ENCODE peak calls at places on chromosomes 2 and 18, in ten cellular contexts. One of them, this sample, is unnamed.

GRCh38 chr2:55879976-55880375 is 43.6 kb downstream of the EFEMP1 start:
- DNase-seq in G401: no peak
- DNase-seq in PC-9: no peak
- DNase-seq in neural crest cell: no peak
- DNase-seq in stimulated activated naive CD8-positive, alpha-beta T cell treated with anti-CD3 and anti-CD28 coated beads, Interleukin-15, amount 100 ng/mL, for 72 hours: no peak
- DNase-seq in CD4-positive, alpha-beta T cell: no peak
- DNase-seq in iris pigment epithelial cell: peak
- DNase-seq in EL: no peak
- DNase-seq in stimulated activated CD4-positive, alpha-beta T cell treated with anti-CD3 and anti-CD28 coated beads, Interleukin-15, amount 100 ng/mL, for 1 hour: no peak
- DNase-seq in HAP-1: no peak
- DNase-seq in this sample: no peak

GRCh38 chr2:1988049-1988448 is 243.7 kb upstream of the PXDN start:
- DNase-seq in PC-9: no peak
- DNase-seq in G401: no peak
- DNase-seq in CD4-positive, alpha-beta T cell: no peak
- DNase-seq in stimulated activated CD4-positive, alpha-beta T cell treated with anti-CD3 and anti-CD28 coated beads, Interleukin-15, amount 100 ng/mL, for 1 hour: no peak
- DNase-seq in EL: no peak
- DNase-seq in HAP-1: no peak
- DNase-seq in neural crest cell: no peak
- DNase-seq in stimulated activated naive CD8-positive, alpha-beta T cell treated with anti-CD3 and anti-CD28 coated beads, Interleukin-15, amount 100 ng/mL, for 72 hours: no peak
- DNase-seq in iris pigment epithelial cell: no peak
- DNase-seq in this sample: no peak

GRCh38 chr18:62524443-62525200 is 1.8 kb downstream of the ZCCHC2 start:
- DNase-seq in stimulated activated naive CD8-positive, alpha-beta T cell treated with anti-CD3 and anti-CD28 coated beads, Interleukin-15, amount 100 ng/mL, for 72 hours: peak
- DNase-seq in HAP-1: peak
- DNase-seq in neural crest cell: peak
- DNase-seq in EL: peak
- DNase-seq in G401: peak
- DNase-seq in stimulated activated CD4-positive, alpha-beta T cell treated with anti-CD3 and anti-CD28 coated beads, Interleukin-15, amount 100 ng/mL, for 1 hour: peak
- DNase-seq in PC-9: peak
- DNase-seq in iris pigment epithelial cell: peak
- DNase-seq in CD4-positive, alpha-beta T cell: peak
- DNase-seq in this sample: peak

GRCh38 chr2:124668161-124668560 is 643.1 kb downstream of the CNTNAP5 start:
- DNase-seq in CD4-positive, alpha-beta T cell: no peak
- DNase-seq in G401: no peak
- DNase-seq in PC-9: no peak
- DNase-seq in EL: peak
- DNase-seq in neural crest cell: no peak
- DNase-seq in HAP-1: no peak
- DNase-seq in stimulated activated CD4-positive, alpha-beta T cell treated with anti-CD3 and anti-CD28 coated beads, Interleukin-15, amount 100 ng/mL, for 1 hour: no peak
- DNase-seq in stimulated activated naive CD8-positive, alpha-beta T cell treated with anti-CD3 and anti-CD28 coated beads, Interleukin-15, amount 100 ng/mL, for 72 hours: no peak
- DNase-seq in iris pigment epithelial cell: no peak
- DNase-seq in this sample: no peak

GRCh38 chr2:62812921-62813825 is 107.7 kb downstream of the EHBP1 start:
- DNase-seq in EL: no peak
- DNase-seq in G401: no peak
- DNase-seq in stimulated activated CD4-positive, alpha-beta T cell treated with anti-CD3 and anti-CD28 coated beads, Interleukin-15, amount 100 ng/mL, for 1 hour: no peak
- DNase-seq in stimulated activated naive CD8-positive, alpha-beta T cell treated with anti-CD3 and anti-CD28 coated beads, Interleukin-15, amount 100 ng/mL, for 72 hours: no peak
- DNase-seq in PC-9: no peak
- DNase-seq in CD4-positive, alpha-beta T cell: no peak
- DNase-seq in HAP-1: no peak
- DNase-seq in iris pigment epithelial cell: no peak
- DNase-seq in neural crest cell: no peak
- DNase-seq in this sample: no peak

GRCh38 chr2:65231121-65231520 is 3.5 kb downstream of the ACTR2 start:
- DNase-seq in stimulated activated CD4-positive, alpha-beta T cell treated with anti-CD3 and anti-CD28 coated beads, Interleukin-15, amount 100 ng/mL, for 1 hour: no peak
- DNase-seq in stimulated activated naive CD8-positive, alpha-beta T cell treated with anti-CD3 and anti-CD28 coated beads, Interleukin-15, amount 100 ng/mL, for 72 hours: no peak
- DNase-seq in HAP-1: no peak
- DNase-seq in iris pigment epithelial cell: peak
- DNase-seq in G401: no peak
- DNase-seq in CD4-positive, alpha-beta T cell: no peak
- DNase-seq in neural crest cell: no peak
- DNase-seq in EL: peak
- DNase-seq in PC-9: no peak
- DNase-seq in this sample: no peak

GRCh38 chr18:75679347-75679746 is 251.8 kb upstream of the SMIM21 start:
- DNase-seq in EL: no peak
- DNase-seq in PC-9: no peak
- DNase-seq in neural crest cell: no peak
- DNase-seq in stimulated activated naive CD8-positive, alpha-beta T cell treated with anti-CD3 and anti-CD28 coated beads, Interleukin-15, amount 100 ng/mL, for 72 hours: no peak
- DNase-seq in iris pigment epithelial cell: no peak
- DNase-seq in G401: no peak
- DNase-seq in CD4-positive, alpha-beta T cell: no peak
- DNase-seq in HAP-1: no peak
- DNase-seq in stimulated activated CD4-positive, alpha-beta T cell treated with anti-CD3 and anti-CD28 coated beads, Interleukin-15, amount 100 ng/mL, for 1 hour: no peak
- DNase-seq in this sample: no peak

GRCh38 chr2:7694066-7695000 is 777.1 kb downstream of the RNF144A start:
- DNase-seq in stimulated activated naive CD8-positive, alpha-beta T cell treated with anti-CD3 and anti-CD28 coated beads, Interleukin-15, amount 100 ng/mL, for 72 hours: peak
- DNase-seq in PC-9: no peak
- DNase-seq in EL: no peak
- DNase-seq in G401: no peak
- DNase-seq in iris pigment epithelial cell: no peak
- DNase-seq in neural crest cell: no peak
- DNase-seq in stimulated activated CD4-positive, alpha-beta T cell treated with anti-CD3 and anti-CD28 coated beads, Interleukin-15, amount 100 ng/mL, for 1 hour: no peak
- DNase-seq in CD4-positive, alpha-beta T cell: no peak
- DNase-seq in HAP-1: no peak
- DNase-seq in this sample: no peak

GRCh38 chr18:58952871-58953270 is 88.2 kb downstream of the ZNF532 start:
- DNase-seq in PC-9: no peak
- DNase-seq in G401: no peak
- DNase-seq in EL: peak
- DNase-seq in CD4-positive, alpha-beta T cell: no peak
- DNase-seq in stimulated activated CD4-positive, alpha-beta T cell treated with anti-CD3 and anti-CD28 coated beads, Interleukin-15, amount 100 ng/mL, for 1 hour: no peak
- DNase-seq in HAP-1: no peak
- DNase-seq in neural crest cell: no peak
- DNase-seq in stimulated activated naive CD8-positive, alpha-beta T cell treated with anti-CD3 and anti-CD28 coated beads, Interleukin-15, amount 100 ng/mL, for 72 hours: no peak
- DNase-seq in iris pigment epithelial cell: no peak
- DNase-seq in this sample: no peak

GRCh38 chr2:206764673-206765241 is 371 bp downstream of the MDH1B start:
- DNase-seq in G401: no peak
- DNase-seq in stimulated activated CD4-positive, alpha-beta T cell treated with anti-CD3 and anti-CD28 coated beads, Interleukin-15, amount 100 ng/mL, for 1 hour: no peak
- DNase-seq in CD4-positive, alpha-beta T cell: no peak
- DNase-seq in EL: no peak
- DNase-seq in neural crest cell: no peak
- DNase-seq in PC-9: no peak
- DNase-seq in iris pigment epithelial cell: no peak
- DNase-seq in stimulated activated naive CD8-positive, alpha-beta T cell treated with anti-CD3 and anti-CD28 coated beads, Interleukin-15, amount 100 ng/mL, for 72 hours: no peak
- DNase-seq in HAP-1: no peak
- DNase-seq in this sample: peak

GRCh38 chr18:61502472-61502871 is 169.2 kb downstream of the CDH20 start:
- DNase-seq in stimulated activated naive CD8-positive, alpha-beta T cell treated with anti-CD3 and anti-CD28 coated beads, Interleukin-15, amount 100 ng/mL, for 72 hours: no peak
- DNase-seq in iris pigment epithelial cell: peak
- DNase-seq in stimulated activated CD4-positive, alpha-beta T cell treated with anti-CD3 and anti-CD28 coated beads, Interleukin-15, amount 100 ng/mL, for 1 hour: no peak
- DNase-seq in PC-9: peak
- DNase-seq in HAP-1: peak
- DNase-seq in CD4-positive, alpha-beta T cell: no peak
- DNase-seq in EL: peak
- DNase-seq in neural crest cell: peak
- DNase-seq in G401: peak
- DNase-seq in this sample: peak

GRCh38 chr2:220120004-220120403 is 492.6 kb downstream of the SLC4A3 start:
- DNase-seq in G401: no peak
- DNase-seq in stimulated activated CD4-positive, alpha-beta T cell treated with anti-CD3 and anti-CD28 coated beads, Interleukin-15, amount 100 ng/mL, for 1 hour: no peak
- DNase-seq in PC-9: no peak
- DNase-seq in EL: no peak
- DNase-seq in stimulated activated naive CD8-positive, alpha-beta T cell treated with anti-CD3 and anti-CD28 coated beads, Interleukin-15, amount 100 ng/mL, for 72 hours: no peak
- DNase-seq in HAP-1: no peak
- DNase-seq in iris pigment epithelial cell: no peak
- DNase-seq in CD4-positive, alpha-beta T cell: no peak
- DNase-seq in neural crest cell: no peak
- DNase-seq in this sample: no peak

GRCh38 chr2:65655000-65655399 is 222.6 kb upstream of the SPRED2 start:
- DNase-seq in G401: no peak
- DNase-seq in iris pigment epithelial cell: no peak
- DNase-seq in EL: no peak
- DNase-seq in neural crest cell: no peak
- DNase-seq in HAP-1: no peak
- DNase-seq in CD4-positive, alpha-beta T cell: no peak
- DNase-seq in stimulated activated naive CD8-positive, alpha-beta T cell treated with anti-CD3 and anti-CD28 coated beads, Interleukin-15, amount 100 ng/mL, for 72 hours: no peak
- DNase-seq in PC-9: no peak
- DNase-seq in stimulated activated CD4-positive, alpha-beta T cell treated with anti-CD3 and anti-CD28 coated beads, Interleukin-15, amount 100 ng/mL, for 1 hour: no peak
- DNase-seq in this sample: no peak

GRCh38 chr2:16383411-16383810 is 282.2 kb downstream of the CYRIA start:
- DNase-seq in stimulated activated CD4-positive, alpha-beta T cell treated with anti-CD3 and anti-CD28 coated beads, Interleukin-15, amount 100 ng/mL, for 1 hour: no peak
- DNase-seq in G401: no peak
- DNase-seq in stimulated activated naive CD8-positive, alpha-beta T cell treated with anti-CD3 and anti-CD28 coated beads, Interleukin-15, amount 100 ng/mL, for 72 hours: no peak
- DNase-seq in CD4-positive, alpha-beta T cell: no peak
- DNase-seq in PC-9: no peak
- DNase-seq in HAP-1: no peak
- DNase-seq in iris pigment epithelial cell: no peak
- DNase-seq in EL: no peak
- DNase-seq in neural crest cell: no peak
- DNase-seq in this sample: no peak

GRCh38 chr2:60602828-60603532 is 49.5 kb upstream of the BCL11A start:
- DNase-seq in G401: no peak
- DNase-seq in stimulated activated naive CD8-positive, alpha-beta T cell treated with anti-CD3 and anti-CD28 coated beads, Interleukin-15, amount 100 ng/mL, for 72 hours: no peak
- DNase-seq in EL: no peak
- DNase-seq in iris pigment epithelial cell: no peak
- DNase-seq in HAP-1: no peak
- DNase-seq in PC-9: no peak
- DNase-seq in neural crest cell: no peak
- DNase-seq in stimulated activated CD4-positive, alpha-beta T cell treated with anti-CD3 and anti-CD28 coated beads, Interleukin-15, amount 100 ng/mL, for 1 hour: no peak
- DNase-seq in CD4-positive, alpha-beta T cell: no peak
- DNase-seq in this sample: no peak

GRCh38 chr18:68922392-68922791 is 124.5 kb downstream of the CCDC102B start:
- DNase-seq in EL: no peak
- DNase-seq in G401: no peak
- DNase-seq in stimulated activated naive CD8-positive, alpha-beta T cell treated with anti-CD3 and anti-CD28 coated beads, Interleukin-15, amount 100 ng/mL, for 72 hours: no peak
- DNase-seq in stimulated activated CD4-positive, alpha-beta T cell treated with anti-CD3 and anti-CD28 coated beads, Interleukin-15, amount 100 ng/mL, for 1 hour: no peak
- DNase-seq in neural crest cell: no peak
- DNase-seq in CD4-positive, alpha-beta T cell: no peak
- DNase-seq in PC-9: no peak
- DNase-seq in iris pigment epithelial cell: no peak
- DNase-seq in HAP-1: no peak
- DNase-seq in this sample: no peak

GRCh38 chr18:52348209-52348608 is 8.2 kb downstream of the DCC start:
- DNase-seq in stimulated activated CD4-positive, alpha-beta T cell treated with anti-CD3 and anti-CD28 coated beads, Interleukin-15, amount 100 ng/mL, for 1 hour: no peak
- DNase-seq in neural crest cell: no peak
- DNase-seq in HAP-1: no peak
- DNase-seq in iris pigment epithelial cell: peak
- DNase-seq in stimulated activated naive CD8-positive, alpha-beta T cell treated with anti-CD3 and anti-CD28 coated beads, Interleukin-15, amount 100 ng/mL, for 72 hours: no peak
- DNase-seq in EL: no peak
- DNase-seq in G401: no peak
- DNase-seq in CD4-positive, alpha-beta T cell: no peak
- DNase-seq in PC-9: no peak
- DNase-seq in this sample: peak

GRCh38 chr2:157813477-157813876 is 62.7 kb downstream of the ACVR1 start:
- DNase-seq in iris pigment epithelial cell: no peak
- DNase-seq in G401: no peak
- DNase-seq in CD4-positive, alpha-beta T cell: no peak
- DNase-seq in EL: no peak
- DNase-seq in HAP-1: no peak
- DNase-seq in PC-9: no peak
- DNase-seq in stimulated activated naive CD8-positive, alpha-beta T cell treated with anti-CD3 and anti-CD28 coated beads, Interleukin-15, amount 100 ng/mL, for 72 hours: no peak
- DNase-seq in stimulated activated CD4-positive, alpha-beta T cell treated with anti-CD3 and anti-CD28 coated beads, Interleukin-15, amount 100 ng/mL, for 1 hour: no peak
- DNase-seq in neural crest cell: no peak
- DNase-seq in this sample: no peak

GRCh38 chr2:112093216-112093615 is 38.1 kb downstream of the TMEM87B start:
- DNase-seq in neural crest cell: no peak
- DNase-seq in HAP-1: no peak
- DNase-seq in CD4-positive, alpha-beta T cell: no peak
- DNase-seq in G401: no peak
- DNase-seq in stimulated activated naive CD8-positive, alpha-beta T cell treated with anti-CD3 and anti-CD28 coated beads, Interleukin-15, amount 100 ng/mL, for 72 hours: no peak
- DNase-seq in stimulated activated CD4-positive, alpha-beta T cell treated with anti-CD3 and anti-CD28 coated beads, Interleukin-15, amount 100 ng/mL, for 1 hour: no peak
- DNase-seq in iris pigment epithelial cell: no peak
- DNase-seq in EL: no peak
- DNase-seq in PC-9: no peak
- DNase-seq in this sample: no peak

GRCh38 chr2:7672027-7672684 is 754.9 kb downstream of the RNF144A start:
- DNase-seq in neural crest cell: peak
- DNase-seq in PC-9: peak
- DNase-seq in HAP-1: peak
- DNase-seq in iris pigment epithelial cell: peak
- DNase-seq in stimulated activated naive CD8-positive, alpha-beta T cell treated with anti-CD3 and anti-CD28 coated beads, Interleukin-15, amount 100 ng/mL, for 72 hours: peak
- DNase-seq in stimulated activated CD4-positive, alpha-beta T cell treated with anti-CD3 and anti-CD28 coated beads, Interleukin-15, amount 100 ng/mL, for 1 hour: peak
- DNase-seq in CD4-positive, alpha-beta T cell: peak
- DNase-seq in EL: peak
- DNase-seq in G401: no peak
- DNase-seq in this sample: peak

GRCh38 chr2:23943666-23944065 is 3.4 kb downstream of the UBXN2A start:
- DNase-seq in iris pigment epithelial cell: no peak
- DNase-seq in stimulated activated CD4-positive, alpha-beta T cell treated with anti-CD3 and anti-CD28 coated beads, Interleukin-15, amount 100 ng/mL, for 1 hour: no peak
- DNase-seq in PC-9: no peak
- DNase-seq in HAP-1: no peak
- DNase-seq in stimulated activated naive CD8-positive, alpha-beta T cell treated with anti-CD3 and anti-CD28 coated beads, Interleukin-15, amount 100 ng/mL, for 72 hours: no peak
- DNase-seq in G401: no peak
- DNase-seq in neural crest cell: no peak
- DNase-seq in EL: no peak
- DNase-seq in CD4-positive, alpha-beta T cell: no peak
- DNase-seq in this sample: no peak

GRCh38 chr2:134372141-134372540 is 118.3 kb downstream of the MGAT5 start:
- DNase-seq in stimulated activated naive CD8-positive, alpha-beta T cell treated with anti-CD3 and anti-CD28 coated beads, Interleukin-15, amount 100 ng/mL, for 72 hours: no peak
- DNase-seq in G401: no peak
- DNase-seq in EL: peak
- DNase-seq in HAP-1: no peak
- DNase-seq in PC-9: no peak
- DNase-seq in iris pigment epithelial cell: peak
- DNase-seq in stimulated activated CD4-positive, alpha-beta T cell treated with anti-CD3 and anti-CD28 coated beads, Interleukin-15, amount 100 ng/mL, for 1 hour: no peak
- DNase-seq in neural crest cell: no peak
- DNase-seq in CD4-positive, alpha-beta T cell: no peak
- DNase-seq in this sample: no peak

GRCh38 chr2:212777020-212777491 is 238.5 kb upstream of the ERBB4 start:
- DNase-seq in PC-9: peak
- DNase-seq in iris pigment epithelial cell: peak
- DNase-seq in G401: peak
- DNase-seq in HAP-1: no peak
- DNase-seq in CD4-positive, alpha-beta T cell: no peak
- DNase-seq in stimulated activated CD4-positive, alpha-beta T cell treated with anti-CD3 and anti-CD28 coated beads, Interleukin-15, amount 100 ng/mL, for 1 hour: no peak
- DNase-seq in stimulated activated naive CD8-positive, alpha-beta T cell treated with anti-CD3 and anti-CD28 coated beads, Interleukin-15, amount 100 ng/mL, for 72 hours: no peak
- DNase-seq in EL: peak
- DNase-seq in neural crest cell: no peak
- DNase-seq in this sample: peak

GRCh38 chr2:215668329-215668728 is 232.5 kb upstream of the FN1 start:
- DNase-seq in stimulated activated naive CD8-positive, alpha-beta T cell treated with anti-CD3 and anti-CD28 coated beads, Interleukin-15, amount 100 ng/mL, for 72 hours: no peak
- DNase-seq in iris pigment epithelial cell: no peak
- DNase-seq in HAP-1: no peak
- DNase-seq in CD4-positive, alpha-beta T cell: no peak
- DNase-seq in EL: no peak
- DNase-seq in G401: peak
- DNase-seq in PC-9: no peak
- DNase-seq in stimulated activated CD4-positive, alpha-beta T cell treated with anti-CD3 and anti-CD28 coated beads, Interleukin-15, amount 100 ng/mL, for 1 hour: no peak
- DNase-seq in neural crest cell: no peak
- DNase-seq in this sample: no peak

GRCh38 chr18:27249933-27250332 is 64.8 kb upstream of the CHST9 start:
- DNase-seq in G401: no peak
- DNase-seq in iris pigment epithelial cell: no peak
- DNase-seq in PC-9: no peak
- DNase-seq in stimulated activated naive CD8-positive, alpha-beta T cell treated with anti-CD3 and anti-CD28 coated beads, Interleukin-15, amount 100 ng/mL, for 72 hours: no peak
- DNase-seq in EL: no peak
- DNase-seq in stimulated activated CD4-positive, alpha-beta T cell treated with anti-CD3 and anti-CD28 coated beads, Interleukin-15, amount 100 ng/mL, for 1 hour: no peak
- DNase-seq in HAP-1: no peak
- DNase-seq in neural crest cell: no peak
- DNase-seq in CD4-positive, alpha-beta T cell: no peak
- DNase-seq in this sample: no peak

GRCh38 chr2:221529943-221530652 is 42.0 kb downstream of the EPHA4 start:
- DNase-seq in stimulated activated naive CD8-positive, alpha-beta T cell treated with anti-CD3 and anti-CD28 coated beads, Interleukin-15, amount 100 ng/mL, for 72 hours: no peak
- DNase-seq in G401: no peak
- DNase-seq in EL: peak
- DNase-seq in HAP-1: no peak
- DNase-seq in iris pigment epithelial cell: peak
- DNase-seq in CD4-positive, alpha-beta T cell: no peak
- DNase-seq in neural crest cell: no peak
- DNase-seq in stimulated activated CD4-positive, alpha-beta T cell treated with anti-CD3 and anti-CD28 coated beads, Interleukin-15, amount 100 ng/mL, for 1 hour: no peak
- DNase-seq in PC-9: peak
- DNase-seq in this sample: no peak

GRCh38 chr18:59272971-59273935 is at the start of gene RAX:
- DNase-seq in EL: peak
- DNase-seq in stimulated activated CD4-positive, alpha-beta T cell treated with anti-CD3 and anti-CD28 coated beads, Interleukin-15, amount 100 ng/mL, for 1 hour: no peak
- DNase-seq in neural crest cell: peak
- DNase-seq in PC-9: no peak
- DNase-seq in iris pigment epithelial cell: peak
- DNase-seq in HAP-1: peak
- DNase-seq in G401: no peak
- DNase-seq in CD4-positive, alpha-beta T cell: no peak
- DNase-seq in stimulated activated naive CD8-positive, alpha-beta T cell treated with anti-CD3 and anti-CD28 coated beads, Interleukin-15, amount 100 ng/mL, for 72 hours: peak
- DNase-seq in this sample: no peak

GRCh38 chr2:27051902-27052645 is 606 bp downstream of the AGBL5 start:
- DNase-seq in G401: no peak
- DNase-seq in neural crest cell: peak
- DNase-seq in stimulated activated CD4-positive, alpha-beta T cell treated with anti-CD3 and anti-CD28 coated beads, Interleukin-15, amount 100 ng/mL, for 1 hour: no peak
- DNase-seq in iris pigment epithelial cell: no peak
- DNase-seq in stimulated activated naive CD8-positive, alpha-beta T cell treated with anti-CD3 and anti-CD28 coated beads, Interleukin-15, amount 100 ng/mL, for 72 hours: no peak
- DNase-seq in PC-9: no peak
- DNase-seq in CD4-positive, alpha-beta T cell: no peak
- DNase-seq in EL: no peak
- DNase-seq in HAP-1: no peak
- DNase-seq in this sample: peak

This sample was measured in Calu3.